ENCODE peak calls at places on chromosomes 7 and 10, in five cellular contexts. One of them, this sample, is unnamed.

GRCh38 chr10:109103278-109103677 is 820.0 kb downstream of the XPNPEP1 start:
- DNase-seq in K562: no peak
- DNase-seq in A549: no peak
- DNase-seq in HepG2: no peak
- DNase-seq in H1: no peak
- DNase-seq in this sample: no peak

GRCh38 chr7:40372031-40372430 is 237.2 kb downstream of the SUGCT start:
- DNase-seq in K562: no peak
- DNase-seq in A549: no peak
- DNase-seq in HepG2: no peak
- DNase-seq in H1: no peak
- DNase-seq in this sample: no peak

GRCh38 chr7:13042605-13043236 is 355.3 kb downstream of the ARL4A start:
- DNase-seq in K562: no peak
- DNase-seq in A549: peak; percentile 34
- DNase-seq in HepG2: peak; percentile 74
- DNase-seq in H1: no peak
- DNase-seq in this sample: no peak

GRCh38 chr10:38054361-38054797 is 39.8 kb upstream of the ZNF37A start:
- DNase-seq in K562: no peak
- DNase-seq in A549: no peak
- DNase-seq in HepG2: no peak
- DNase-seq in H1: no peak
- DNase-seq in this sample: no peak

GRCh38 chr10:132264966-132265877 is 42.5 kb downstream of the STK32C start:
- DNase-seq in K562: no peak
- DNase-seq in A549: no peak
- DNase-seq in HepG2: no peak
- DNase-seq in H1: no peak
- DNase-seq in this sample: no peak

GRCh38 chr10:1074748-1075358 is 18.7 kb downstream of the WDR37 start:
- DNase-seq in K562: peak; percentile 16
- DNase-seq in A549: peak; percentile 12
- DNase-seq in HepG2: no peak
- DNase-seq in H1: peak; percentile 37
- DNase-seq in this sample: no peak

GRCh38 chr10:89805599-89806013 is 104.2 kb downstream of the KIF20B start:
- DNase-seq in K562: no peak
- DNase-seq in A549: no peak
- DNase-seq in HepG2: no peak
- DNase-seq in H1: no peak
- DNase-seq in this sample: no peak

GRCh38 chr10:95435548-95436279 is 125.5 kb downstream of the SORBS1 start:
- DNase-seq in K562: no peak
- DNase-seq in A549: no peak
- DNase-seq in HepG2: no peak
- DNase-seq in H1: no peak
- DNase-seq in this sample: no peak

GRCh38 chr10:61157182-61157581 is 213.2 kb upstream of the RHOBTB1 start:
- DNase-seq in K562: no peak
- DNase-seq in A549: no peak
- DNase-seq in HepG2: no peak
- DNase-seq in H1: no peak
- DNase-seq in this sample: no peak

GRCh38 chr7:40223451-40224112 is 88.8 kb downstream of the SUGCT start:
- DNase-seq in K562: no peak
- DNase-seq in A549: no peak
- DNase-seq in HepG2: no peak
- DNase-seq in H1: no peak
- DNase-seq in this sample: no peak

GRCh38 chr7:77244222-77244934 is 44.8 kb upstream of the FGL2 start:
- DNase-seq in K562: no peak
- DNase-seq in A549: no peak
- DNase-seq in HepG2: no peak
- DNase-seq in H1: no peak
- DNase-seq in this sample: no peak

GRCh38 chr7:140079121-140079536 is 16.4 kb upstream of the PARP12 start:
- DNase-seq in K562: peak; percentile 52
- DNase-seq in A549: peak; percentile 59
- DNase-seq in HepG2: peak; percentile 57
- DNase-seq in H1: peak; percentile 68
- DNase-seq in this sample: peak; percentile 22

GRCh38 chr10:14653271-14654161 is 121.2 kb downstream of the FAM107B start:
- DNase-seq in K562: no peak
- DNase-seq in A549: peak; percentile 86
- DNase-seq in HepG2: no peak
- DNase-seq in H1: no peak
- DNase-seq in this sample: peak; percentile 47

GRCh38 chr10:102157224-102157623 is 5.0 kb downstream of the NOLC1 start:
- DNase-seq in K562: no peak
- DNase-seq in A549: no peak
- DNase-seq in HepG2: no peak
- DNase-seq in H1: no peak
- DNase-seq in this sample: no peak

GRCh38 chr10:62076872-62077271 is 175.4 kb downstream of the ARID5B start:
- DNase-seq in K562: no peak
- DNase-seq in A549: peak; percentile 69
- DNase-seq in HepG2: peak; percentile 63
- DNase-seq in H1: no peak
- DNase-seq in this sample: no peak

GRCh38 chr10:69645751-69646687 is 16.0 kb downstream of the FAM241B start:
- DNase-seq in K562: no peak
- DNase-seq in A549: no peak
- DNase-seq in HepG2: no peak
- DNase-seq in H1: no peak
- DNase-seq in this sample: no peak

GRCh38 chr7:2813350-2814185 is 30.5 kb downstream of the GNA12 start:
- DNase-seq in K562: no peak
- DNase-seq in A549: no peak
- DNase-seq in HepG2: no peak
- DNase-seq in H1: no peak
- DNase-seq in this sample: no peak

GRCh38 chr10:73096452-73097304 is at the start of gene P4HA1:
- DNase-seq in K562: peak; percentile 99
- DNase-seq in A549: peak; percentile 94
- DNase-seq in HepG2: peak; percentile 93
- DNase-seq in H1: peak; percentile 97
- DNase-seq in this sample: peak; percentile 99
- TF ChIP-seq CTCF in K562: peak; percentile 97
- TF ChIP-seq CTCF in A549: peak; percentile 74
- TF ChIP-seq CTCF in HepG2: peak; percentile 96
- TF ChIP-seq CTCF in H1: peak; percentile 79
- TF ChIP-seq CTCF in this sample: peak; percentile 70

DNA sequence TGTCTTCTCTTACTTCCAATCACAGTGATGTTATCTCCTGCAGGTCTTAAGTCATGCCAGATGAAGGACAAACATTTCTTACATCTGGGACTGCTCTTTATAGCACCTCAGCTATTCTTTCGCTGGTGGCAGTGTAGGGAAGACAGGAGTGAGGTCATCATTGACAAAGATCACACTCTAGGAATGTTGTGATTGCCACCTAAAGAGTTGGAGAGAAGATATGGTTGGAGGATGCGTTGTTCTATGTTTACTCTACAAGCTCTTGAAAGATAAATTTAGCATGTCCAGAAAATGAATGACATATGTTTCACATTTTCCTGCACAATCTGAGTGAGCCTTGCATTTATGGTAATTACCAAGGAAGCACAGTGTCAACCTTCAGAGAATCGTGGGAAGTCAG is 188.2 kb upstream of the STEAP1 start:
- DNase-seq in K562: no peak
- DNase-seq in A549: no peak
- DNase-seq in HepG2: no peak
- DNase-seq in H1: no peak
- DNase-seq in this sample: no peak
- TF ChIP-seq JUN in K562: no peak
- TF ChIP-seq JUN in A549: no peak
- TF ChIP-seq JUN in HepG2: no peak
- TF ChIP-seq JUN in H1: no peak
- TF ChIP-seq JUN in this sample: no peak

DNA sequence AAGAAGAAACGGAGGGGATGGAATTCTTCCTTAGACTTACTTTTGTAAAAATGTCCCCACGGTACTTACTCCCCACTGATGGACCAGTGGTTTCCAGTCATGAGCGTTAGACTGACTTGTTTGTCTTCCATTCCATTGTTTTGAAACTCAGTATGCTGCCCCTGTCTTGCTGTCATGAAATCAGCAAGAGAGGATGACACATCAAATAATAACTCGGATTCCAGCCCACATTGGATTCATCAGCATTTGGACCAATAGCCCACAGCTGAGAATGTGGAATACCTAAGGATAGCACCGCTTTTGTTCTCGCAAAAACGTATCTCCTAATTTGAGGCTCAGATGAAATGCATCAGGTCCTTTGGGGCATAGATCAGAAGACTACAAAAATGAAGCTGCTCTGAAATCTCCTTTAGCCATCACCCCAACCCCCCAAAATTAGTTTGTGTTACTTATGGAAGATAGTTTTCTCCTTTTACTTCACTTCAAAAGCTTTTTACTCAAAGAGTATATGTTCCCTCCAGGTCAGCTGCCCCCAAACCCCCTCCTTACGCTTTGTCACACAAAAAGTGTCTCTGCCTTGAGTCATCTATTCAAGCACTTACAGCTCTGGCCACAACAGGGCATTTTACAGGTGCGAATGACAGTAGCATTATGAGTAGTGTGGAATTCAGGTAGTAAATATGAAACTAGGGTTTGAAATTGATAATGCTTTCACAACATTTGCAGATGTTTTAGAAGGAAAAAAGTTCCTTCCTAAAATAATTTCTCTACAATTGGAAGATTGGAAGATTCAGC is 158.7 kb upstream of the LANCL2 start:
- DNase-seq in K562: no peak
- DNase-seq in A549: no peak
- DNase-seq in HepG2: no peak
- DNase-seq in H1: no peak
- DNase-seq in this sample: no peak
- H3K4me3 ChIP-seq in K562: no peak overlapping the region
- H3K4me3 ChIP-seq in A549: no peak overlapping the region
- H3K4me3 ChIP-seq in HepG2: no peak overlapping the region
- H3K4me3 ChIP-seq in H1: no peak overlapping the region
- H3K4me3 ChIP-seq in this sample: no peak overlapping the region

GRCh38 chr10:130340816-130341215 is 204.6 kb downstream of the GLRX3 start:
- DNase-seq in K562: no peak
- DNase-seq in A549: no peak
- DNase-seq in HepG2: no peak
- DNase-seq in H1: no peak
- DNase-seq in this sample: no peak

GRCh38 chr10:130338588-130339070 is 202.4 kb downstream of the GLRX3 start:
- DNase-seq in K562: no peak
- DNase-seq in A549: no peak
- DNase-seq in HepG2: no peak
- DNase-seq in H1: no peak
- DNase-seq in this sample: no peak

GRCh38 chr10:130339091-130339490 is 202.9 kb downstream of the GLRX3 start:
- DNase-seq in K562: no peak
- DNase-seq in A549: no peak
- DNase-seq in HepG2: no peak
- DNase-seq in H1: no peak
- DNase-seq in this sample: no peak

GRCh38 chr10:130339911-130340310 is 203.7 kb downstream of the GLRX3 start:
- DNase-seq in K562: no peak
- DNase-seq in A549: no peak
- DNase-seq in HepG2: no peak
- DNase-seq in H1: no peak
- DNase-seq in this sample: no peak

GRCh38 chr10:130341325-130341724 is 205.1 kb downstream of the GLRX3 start:
- DNase-seq in K562: peak; percentile 40
- DNase-seq in A549: no peak
- DNase-seq in HepG2: no peak
- DNase-seq in H1: peak; percentile 65
- DNase-seq in this sample: no peak
- TF ChIP-seq CTCF in K562: peak; percentile 50
- TF ChIP-seq CTCF in A549: no peak
- TF ChIP-seq CTCF in HepG2: peak; percentile 60
- TF ChIP-seq CTCF in H1: peak; percentile 71
- TF ChIP-seq CTCF in this sample: no peak

GRCh38 chr10:11341253-11341652 is 270.2 kb downstream of the USP6NL start:
- DNase-seq in K562: no peak
- DNase-seq in A549: no peak
- DNase-seq in HepG2: no peak
- DNase-seq in H1: no peak
- DNase-seq in this sample: no peak

GRCh38 chr10:11339660-11340059 is 271.8 kb downstream of the USP6NL start:
- DNase-seq in K562: no peak
- DNase-seq in A549: no peak
- DNase-seq in HepG2: no peak
- DNase-seq in H1: no peak
- DNase-seq in this sample: no peak

GRCh38 chr10:11345224-11346054 is 266.0 kb downstream of the USP6NL start:
- DNase-seq in K562: no peak
- DNase-seq in A549: no peak
- DNase-seq in HepG2: peak; percentile 4
- DNase-seq in H1: no peak
- DNase-seq in this sample: peak; percentile 61

GRCh38 chr10:11344081-11344480 is 267.4 kb downstream of the USP6NL start:
- DNase-seq in K562: no peak
- DNase-seq in A549: no peak
- DNase-seq in HepG2: no peak
- DNase-seq in H1: no peak
- DNase-seq in this sample: no peak

DNA sequence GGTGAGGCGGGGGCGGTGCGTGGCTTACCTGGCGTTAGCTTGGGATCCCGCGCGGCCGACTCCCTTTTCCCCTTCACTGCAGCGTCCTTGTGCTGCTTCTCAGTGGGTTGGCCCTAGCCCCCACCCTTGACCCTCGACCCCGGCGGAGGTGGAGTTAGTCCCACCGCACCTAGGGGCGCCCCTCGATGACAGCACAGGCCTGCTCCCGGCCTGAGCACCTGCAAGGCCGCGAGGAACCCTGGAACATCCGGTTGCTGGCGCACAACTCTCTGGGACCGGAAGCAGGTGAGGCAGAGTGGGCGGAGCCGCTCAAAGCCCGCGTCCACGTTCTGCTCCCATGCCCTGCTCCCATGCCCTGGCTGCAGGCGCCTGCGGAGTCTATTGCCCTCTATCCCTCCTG is 266.9 kb downstream of the USP6NL start:
- DNase-seq in K562: no peak
- DNase-seq in A549: no peak
- DNase-seq in HepG2: no peak
- DNase-seq in H1: no peak
- DNase-seq in this sample: no peak
- TF ChIP-seq JUN in K562: no peak
- TF ChIP-seq JUN in A549: no peak
- TF ChIP-seq JUN in HepG2: no peak
- TF ChIP-seq JUN in H1: no peak
- TF ChIP-seq JUN in this sample: no peak

DNA sequence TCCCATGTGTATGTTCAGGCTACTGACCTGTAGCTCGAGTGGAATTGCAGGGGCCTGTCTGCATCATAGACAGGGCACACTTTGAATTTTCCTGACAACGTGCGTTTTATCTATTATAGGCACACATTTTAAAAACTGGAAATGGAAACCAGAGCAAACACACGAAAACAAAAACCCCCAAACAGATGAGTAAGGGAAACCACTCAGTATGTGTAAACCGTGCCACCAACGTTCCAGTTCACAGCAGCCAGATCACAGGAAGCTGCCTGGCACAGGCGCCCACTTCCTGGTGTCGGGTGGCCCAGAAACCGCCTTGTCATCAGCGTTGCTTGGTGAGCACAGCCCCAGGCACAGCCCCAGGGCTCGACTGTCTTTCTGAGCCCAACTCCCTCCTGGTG is 34.5 kb upstream of the DNAJB6 start:
- DNase-seq in K562: no peak
- DNase-seq in A549: no peak
- DNase-seq in HepG2: no peak
- DNase-seq in H1: no peak
- DNase-seq in this sample: no peak
- H3K4me3 ChIP-seq in K562: no peak overlapping the region
- H3K4me3 ChIP-seq in A549: no peak overlapping the region
- H3K4me3 ChIP-seq in HepG2: no peak overlapping the region
- H3K4me3 ChIP-seq in H1: no peak overlapping the region
- H3K4me3 ChIP-seq in this sample: no peak overlapping the region

This sample was measured in endothelial cell of umbilical vein.